ENCODE peak calls at places on chromosomes 12 and 14, in four cellular contexts. V, B, U and F are unnamed samples.

GRCh38 chr12:130041983-130042812 is 120.1 kb upstream of the FZD10 start:
- DNase-seq in V (no peak), B (peak), U (peak), F (no peak)

GRCh38 chr14:59464651-59465569 is at the start of gene GPR135:
- DNase-seq in V (no peak), B (peak), U (peak), F (no peak)

GRCh38 chr14:84792722-84793410 is 737.1 kb upstream of the FLRT2 start:
- DNase-seq in V (no peak), B (no peak), U (no peak), F (no peak)

GRCh38 chr12:104457746-104458644 is 1.2 kb downstream of the CHST11 start:
- DNase-seq in V (no peak), B (peak), U (no peak), F (no peak)

GRCh38 chr14:55580401-55581010 is 499 bp downstream of the KTN1 start:
- DNase-seq in V (no peak), B (no peak), U (no peak), F (no peak)

GRCh38 chr12:124525455-124525854 is 42.0 kb downstream of the NCOR2 start:
- DNase-seq in V (no peak), B (no peak), U (no peak), F (no peak)

GRCh38 chr12:133264173-133264572 is 28.5 kb upstream of the ANHX start:
- DNase-seq in V (no peak), B (no peak), U (no peak), F (no peak)

GRCh38 chr12:124665516-124665915 is 98.1 kb upstream of the NCOR2 start:
- DNase-seq in V (no peak), B (no peak), U (no peak), F (no peak)

GRCh38 chr14:24710403-24711063 is 76.5 kb upstream of the GZMB start:
- DNase-seq in V (peak), B (peak), U (peak), F (no peak)

GRCh38 chr14:102317564-102318248 is 1.8 kb upstream of the ZNF839 start:
- DNase-seq in V (no peak), B (no peak), U (peak), F (no peak)

GRCh38 chr14:68591786-68592185 is 201.1 kb downstream of the ZFP36L1 start:
- DNase-seq in V (no peak), B (no peak), U (no peak), F (no peak)

GRCh38 chr12:101671157-101671791 is 26.2 kb upstream of the CHPT1 start:
- DNase-seq in V (no peak), B (no peak), U (no peak), F (no peak)

GRCh38 chr14:54344445-54344844 is 52.4 kb upstream of the CDKN3 start:
- DNase-seq in V (no peak), B (no peak), U (peak), F (no peak)

GRCh38 chr12:131895640-131896079 is 1.2 kb downstream of the ULK1 start:
- DNase-seq in V (no peak), B (no peak), U (peak), F (no peak)

GRCh38 chr12:28209782-28210181 is 19.5 kb downstream of the CCDC91 start:
- DNase-seq in V (no peak), B (no peak), U (no peak), F (no peak)

GRCh38 chr12:124359671-124360581 is 65.0 kb downstream of the RFLNA start:
- DNase-seq in V (no peak), B (no peak), U (peak), F (no peak)

GRCh38 chr12:57138526-57139272 is 8.7 kb downstream of the LRP1-AS start:
- DNase-seq in V (no peak), B (no peak), U (no peak), F (no peak)

GRCh38 chr14:56216631-56217379 is 98.6 kb downstream of the PELI2 start:
- DNase-seq in V (no peak), B (no peak), U (peak), F (no peak)

GRCh38 chr14:96748371-96748770 is 48.8 kb upstream of the VRK1 start:
- DNase-seq in V (no peak), B (no peak), U (no peak), F (no peak)

GRCh38 chr14:55803506-55804197 is 223.6 kb downstream of the KTN1 start:
- DNase-seq in V (no peak), B (no peak), U (no peak), F (no peak)